ENCODE peak calls at places on chromosomes 4 and X, in nine cellular contexts. W is BE2C, H is upper lobe of left lung, L is Calu3, C is kidney, D is nephron progenitor cell, A is vagina, T is choroid plexus epithelial cell, O is AG04450. B is an unnamed sample.
A peak's percentile ranks its signal among the peaks of the same experiment; 100 is the strongest.

GRCh38 chrX:20530319-20530979 is 263.7 kb upstream of the RPS6KA3 start:
- DNase-seq in W (peak; percentile 54), H (peak; percentile 32), L (peak; percentile 66), C (no peak), D (peak; percentile 77), A (no peak), T (peak; percentile 77), O (no peak), B (peak; percentile 60)

GRCh38 chr4:138192113-138192512 is 50.0 kb downstream of the SLC7A11 start:
- DNase-seq in W (no peak), H (no peak), L (no peak), C (no peak), D (no peak), A (no peak), T (no peak), O (no peak), B (no peak)

GRCh38 chr4:65669008-65669971 is 999 bp downstream of the EPHA5 start:
- DNase-seq in W (peak; percentile 15), H (no peak), L (no peak), C (peak; percentile 63), D (peak; percentile 54), A (no peak), T (peak; percentile 39), O (no peak), B (peak; percentile 61)

GRCh38 chr4:139557506-139558110 is 1.6 kb upstream of the SETD7 start:
- DNase-seq in W (no peak), H (peak; percentile 62), L (no peak), C (no peak), D (no peak), A (no peak), T (no peak), O (no peak), B (no peak)

GRCh38 chrX:102957751-102958150 is 20.7 kb downstream of the RAB40AL start:
- DNase-seq in W (no peak), H (no peak), L (no peak), C (no peak), D (no peak), A (no peak), T (peak; percentile 4), O (no peak), B (no peak)

GRCh38 chr4:288891-289290 is 16.4 kb downstream of the ZNF732 start:
- DNase-seq in W (no peak), H (no peak), L (no peak), C (no peak), D (no peak), A (no peak), T (peak; percentile 69), O (no peak), B (no peak)

GRCh38 chrX:21738145-21738949 is 19.6 kb downstream of the SMPX start:
- DNase-seq in W (no peak), H (no peak), L (no peak), C (no peak), D (peak; percentile 76), A (no peak), T (no peak), O (no peak), B (peak; percentile 27)

GRCh38 chr4:146442801-146443200 is 78.9 kb downstream of the SLC10A7 start:
- DNase-seq in W (no peak), H (no peak), L (no peak), C (no peak), D (no peak), A (no peak), T (peak; percentile 72), O (no peak), B (no peak)

GRCh38 chr4:2245787-2246275 is 3.9 kb upstream of the HAUS3 start:
- DNase-seq in W (no peak), H (no peak), L (no peak), C (no peak), D (no peak), A (no peak), T (no peak), O (no peak), B (no peak)

GRCh38 chrX:151727346-151727745 is 7.2 kb upstream of the CNGA2 start:
- DNase-seq in W (no peak), H (no peak), L (no peak), C (peak; percentile 35), D (no peak), A (no peak), T (no peak), O (no peak), B (no peak)

GRCh38 chrX:151726751-151727150 is 7.8 kb upstream of the CNGA2 start:
- DNase-seq in W (no peak), H (no peak), L (no peak), C (peak; percentile 49), D (no peak), A (no peak), T (no peak), O (no peak), B (no peak)

GRCh38 chrX:151725338-151725614 is 9.3 kb upstream of the CNGA2 start:
- DNase-seq in W (no peak), H (no peak), L (no peak), C (peak; percentile 15), D (no peak), A (no peak), T (no peak), O (no peak), B (no peak)

GRCh38 chrX:151724563-151725337 is 8.9 kb downstream of the FATE1 start:
- DNase-seq in W (no peak), H (no peak), L (no peak), C (peak; percentile 26), D (no peak), A (no peak), T (no peak), O (no peak), B (no peak)

GRCh38 chrX:151729056-151729725 is 5.4 kb upstream of the CNGA2 start:
- DNase-seq in W (no peak), H (no peak), L (no peak), C (peak; percentile 33), D (no peak), A (no peak), T (no peak), O (no peak), B (no peak)
- TF ChIP-seq CTCF in W (no peak), H (no peak), L (no peak), C (no peak), D (no peak), A (no peak), T (no peak), O (no peak), B (no peak)

GRCh38 chr4:108126806-108127205 is 41.9 kb downstream of the LEF1 start:
- DNase-seq in W (no peak), H (no peak), L (no peak), C (no peak), D (no peak), A (no peak), T (no peak), O (no peak), B (no peak)

GRCh38 chr4:108135549-108136209 is 33.1 kb downstream of the LEF1 start:
- DNase-seq in W (no peak), H (no peak), L (no peak), C (no peak), D (peak; percentile 61), A (no peak), T (no peak), O (no peak), B (no peak)

GRCh38 chr4:108129226-108129625 is 39.5 kb downstream of the LEF1 start:
- DNase-seq in W (no peak), H (no peak), L (no peak), C (no peak), D (no peak), A (no peak), T (no peak), O (no peak), B (no peak)

GRCh38 chr4:108130955-108131354 is 37.8 kb downstream of the LEF1 start:
- DNase-seq in W (no peak), H (no peak), L (no peak), C (no peak), D (no peak), A (no peak), T (peak; percentile 13), O (no peak), B (no peak)
- TF ChIP-seq CTCF in W (peak; percentile 44), H (no peak), L (no peak), C (no peak), D (no peak), A (no peak), T (peak; percentile 45), O (no peak), B (no peak)

GRCh38 chr4:142741995-142742394 is 104.1 kb downstream of the INPP4B start:
- DNase-seq in W (no peak), H (no peak), L (no peak), C (no peak), D (no peak), A (no peak), T (no peak), O (no peak), B (no peak)
- TF ChIP-seq CTCF in W (peak; percentile 30), H (no peak), L (no peak), C (no peak), D (no peak), A (no peak), T (no peak), O (peak; percentile 13), B (no peak)

DNA sequence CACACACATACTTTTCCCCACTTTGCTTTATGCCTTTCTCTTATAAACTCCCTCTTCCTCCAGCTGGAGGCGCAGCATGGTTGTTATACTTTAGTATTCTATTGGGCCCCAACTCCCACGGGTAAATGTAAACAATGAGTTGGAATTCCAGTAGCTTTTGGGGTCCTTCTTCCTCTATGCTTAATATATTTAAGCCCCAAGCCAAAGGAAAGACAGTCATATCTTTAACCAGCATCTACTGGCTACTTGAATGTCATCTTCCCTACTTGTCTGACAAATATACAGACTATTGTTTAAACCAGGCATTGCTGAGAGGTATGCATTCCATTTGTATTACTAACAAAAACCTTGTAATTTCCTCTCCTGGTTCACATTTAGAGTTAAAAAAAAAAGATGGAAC is 72.9 kb downstream of the WDR19 start:
- DNase-seq in W (no peak), H (no peak), L (no peak), C (no peak), D (no peak), A (no peak), T (peak; percentile 59), O (no peak), B (no peak)
- TF ChIP-seq CTCF in W (no peak), H (no peak), L (no peak), C (no peak), D (no peak), A (no peak), T (peak; percentile 42), O (no peak), B (no peak)

GRCh38 chr4:70315928-70316327 is 18.9 kb upstream of the CABS1 start:
- DNase-seq in W (no peak), H (no peak), L (no peak), C (no peak), D (no peak), A (no peak), T (no peak), O (no peak), B (no peak)
- TF ChIP-seq CTCF in W (no peak), H (no peak), L (no peak), C (no peak), D (no peak), A (no peak), T (no peak), O (no peak), B (no peak)

B was measured in glutamatergic neuron.